ENCODE peak calls at places on chromosomes 4 and X, in five cellular contexts. One of them, this sample, is unnamed.

GRCh38 chr4:3388461-3389185 is 53.1 kb upstream of the HGFAC start:
- DNase-seq in fibroblast of pulmonary artery: peak; percentile 61
- DNase-seq in HCT116: no peak
- DNase-seq in pancreas: no peak
- DNase-seq in upper lobe of right lung: peak; percentile 67
- DNase-seq in this sample: peak; percentile 87

GRCh38 chr4:128338634-128339355 is 51.2 kb upstream of the PGRMC2 start:
- DNase-seq in HCT116: no peak
- DNase-seq in pancreas: no peak
- DNase-seq in upper lobe of right lung: no peak
- DNase-seq in fibroblast of pulmonary artery: peak; percentile 87
- DNase-seq in this sample: peak; percentile 85

GRCh38 chr4:95510145-95510544 is 38.6 kb downstream of the UNC5C start:
- DNase-seq in pancreas: no peak
- DNase-seq in HCT116: no peak
- DNase-seq in fibroblast of pulmonary artery: peak; percentile 68
- DNase-seq in upper lobe of right lung: no peak
- DNase-seq in this sample: peak; percentile 45

GRCh38 chr4:48121180-48121579 is 12.9 kb downstream of the TXK start:
- DNase-seq in HCT116: no peak
- DNase-seq in fibroblast of pulmonary artery: no peak
- DNase-seq in pancreas: no peak
- DNase-seq in upper lobe of right lung: no peak
- DNase-seq in this sample: no peak

GRCh38 chrX:24395775-24396174 is 35.3 kb downstream of the SUPT20HL1 start:
- DNase-seq in upper lobe of right lung: no peak
- DNase-seq in HCT116: peak; percentile 24
- DNase-seq in fibroblast of pulmonary artery: peak; percentile 82
- DNase-seq in pancreas: peak; percentile 42
- DNase-seq in this sample: peak; percentile 87

GRCh38 chr4:52712991-52713275 is 38.3 kb downstream of the ERVMER34-1 start:
- DNase-seq in upper lobe of right lung: no peak
- DNase-seq in pancreas: no peak
- DNase-seq in fibroblast of pulmonary artery: no peak
- DNase-seq in HCT116: no peak
- DNase-seq in this sample: peak; percentile 41

GRCh38 chrX:51893931-51894696 is 691 bp downstream of the MAGED1 start:
- DNase-seq in HCT116: no peak
- DNase-seq in pancreas: peak; percentile 37
- DNase-seq in upper lobe of right lung: peak; percentile 56
- DNase-seq in fibroblast of pulmonary artery: peak; percentile 41
- DNase-seq in this sample: peak; percentile 47

GRCh38 chrX:148466292-148466691 is 34.1 kb upstream of the AFF2 start:
- DNase-seq in pancreas: no peak
- DNase-seq in HCT116: no peak
- DNase-seq in upper lobe of right lung: no peak
- DNase-seq in fibroblast of pulmonary artery: no peak
- DNase-seq in this sample: no peak

GRCh38 chrX:44183329-44183728 is 160.1 kb downstream of the EFHC2 start:
- DNase-seq in HCT116: no peak
- DNase-seq in fibroblast of pulmonary artery: no peak
- DNase-seq in pancreas: no peak
- DNase-seq in upper lobe of right lung: no peak
- DNase-seq in this sample: no peak

GRCh38 chrX:115518113-115518512 is 42.9 kb upstream of the PLS3 start:
- DNase-seq in upper lobe of right lung: no peak
- DNase-seq in HCT116: no peak
- DNase-seq in fibroblast of pulmonary artery: no peak
- DNase-seq in pancreas: no peak
- DNase-seq in this sample: no peak

GRCh38 chr4:57501715-57502114 is 391.5 kb upstream of the IGFBP7 start:
- DNase-seq in fibroblast of pulmonary artery: peak; percentile 41
- DNase-seq in HCT116: no peak
- DNase-seq in pancreas: peak; percentile 26
- DNase-seq in upper lobe of right lung: no peak
- DNase-seq in this sample: peak; percentile 20

GRCh38 chr4:39620551-39620950 is 18.1 kb downstream of the SMIM14 start:
- DNase-seq in pancreas: no peak
- DNase-seq in fibroblast of pulmonary artery: no peak
- DNase-seq in HCT116: no peak
- DNase-seq in upper lobe of right lung: no peak
- DNase-seq in this sample: peak; percentile 22

GRCh38 chr4:125115941-125116340 is 198.8 kb upstream of the FAT4 start:
- DNase-seq in HCT116: no peak
- DNase-seq in fibroblast of pulmonary artery: peak; percentile 53
- DNase-seq in upper lobe of right lung: no peak
- DNase-seq in pancreas: no peak
- DNase-seq in this sample: peak; percentile 58

GRCh38 chrX:11558972-11559371 is 106.7 kb downstream of the ARHGAP6 start:
- DNase-seq in fibroblast of pulmonary artery: no peak
- DNase-seq in HCT116: peak; percentile 15
- DNase-seq in pancreas: no peak
- DNase-seq in upper lobe of right lung: peak; percentile 45
- DNase-seq in this sample: no peak

GRCh38 chr4:127622923-127623754 is 9.6 kb upstream of the INTU start:
- DNase-seq in pancreas: peak; percentile 27
- DNase-seq in fibroblast of pulmonary artery: no peak
- DNase-seq in HCT116: no peak
- DNase-seq in upper lobe of right lung: peak; percentile 76
- DNase-seq in this sample: peak; percentile 2

GRCh38 chr4:128228021-128228571 is 59.5 kb downstream of the PGRMC2 start:
- DNase-seq in HCT116: no peak
- DNase-seq in fibroblast of pulmonary artery: no peak
- DNase-seq in pancreas: no peak
- DNase-seq in upper lobe of right lung: no peak
- DNase-seq in this sample: no peak

GRCh38 chr4:176526704-176527103 is 206.9 kb downstream of the SPCS3 start:
- DNase-seq in HCT116: no peak
- DNase-seq in fibroblast of pulmonary artery: no peak
- DNase-seq in pancreas: no peak
- DNase-seq in upper lobe of right lung: no peak
- DNase-seq in this sample: no peak

GRCh38 chr4:128234836-128235235 is 52.8 kb downstream of the PGRMC2 start:
- DNase-seq in HCT116: no peak
- DNase-seq in pancreas: no peak
- DNase-seq in upper lobe of right lung: no peak
- DNase-seq in fibroblast of pulmonary artery: no peak
- DNase-seq in this sample: no peak

GRCh38 chr4:47106561-47106960 is 75.2 kb downstream of the GABRB1 start:
- DNase-seq in upper lobe of right lung: no peak
- DNase-seq in fibroblast of pulmonary artery: peak; percentile 25
- DNase-seq in HCT116: no peak
- DNase-seq in pancreas: no peak
- DNase-seq in this sample: peak; percentile 22

GRCh38 chr4:138500869-138501268 is 258.7 kb upstream of the SLC7A11 start:
- DNase-seq in HCT116: no peak
- DNase-seq in pancreas: no peak
- DNase-seq in upper lobe of right lung: no peak
- DNase-seq in fibroblast of pulmonary artery: no peak
- DNase-seq in this sample: no peak

GRCh38 chr4:95255396-95256107 is 293.2 kb downstream of the UNC5C start:
- DNase-seq in upper lobe of right lung: no peak
- DNase-seq in HCT116: no peak
- DNase-seq in fibroblast of pulmonary artery: peak; percentile 87
- DNase-seq in pancreas: no peak
- DNase-seq in this sample: peak; percentile 62

GRCh38 chr4:91924625-91925024 is 379.1 kb upstream of the GRID2 start:
- DNase-seq in upper lobe of right lung: no peak
- DNase-seq in pancreas: no peak
- DNase-seq in HCT116: no peak
- DNase-seq in fibroblast of pulmonary artery: no peak
- DNase-seq in this sample: no peak

GRCh38 chr4:100165809-100166208 is 24.5 kb downstream of the DDIT4L start:
- DNase-seq in pancreas: no peak
- DNase-seq in HCT116: no peak
- DNase-seq in fibroblast of pulmonary artery: no peak
- DNase-seq in upper lobe of right lung: no peak
- DNase-seq in this sample: no peak

GRCh38 chr4:182873726-182874125 is 43.5 kb downstream of the DCTD start:
- DNase-seq in HCT116: no peak
- DNase-seq in pancreas: no peak
- DNase-seq in upper lobe of right lung: no peak
- DNase-seq in fibroblast of pulmonary artery: no peak
- DNase-seq in this sample: no peak
- TF ChIP-seq CTCF in HCT116: no peak
- TF ChIP-seq CTCF in pancreas: no peak
- TF ChIP-seq CTCF in upper lobe of right lung: no peak
- TF ChIP-seq CTCF in fibroblast of pulmonary artery: no peak
- TF ChIP-seq CTCF in this sample: no peak

GRCh38 chr4:113762061-113762850 is 718 bp upstream of the CAMK2D start:
- DNase-seq in pancreas: peak; percentile 100
- DNase-seq in fibroblast of pulmonary artery: peak; percentile 100
- DNase-seq in upper lobe of right lung: peak; percentile 99
- DNase-seq in HCT116: peak; percentile 99
- DNase-seq in this sample: peak; percentile 100

GRCh38 chr4:113760852-113761681 is 471 bp downstream of the CAMK2D start:
- DNase-seq in upper lobe of right lung: peak; percentile 93
- DNase-seq in HCT116: no peak
- DNase-seq in pancreas: peak; percentile 79
- DNase-seq in fibroblast of pulmonary artery: peak; percentile 89
- DNase-seq in this sample: peak; percentile 82

GRCh38 chr4:113761682-113762060 is at the start of gene CAMK2D:
- DNase-seq in fibroblast of pulmonary artery: peak; percentile 92
- DNase-seq in HCT116: peak; percentile 80
- DNase-seq in upper lobe of right lung: peak; percentile 93
- DNase-seq in pancreas: peak; percentile 95
- DNase-seq in this sample: peak; percentile 86

GRCh38 chr4:113764720-113765264 is 3.3 kb upstream of the CAMK2D start:
- DNase-seq in fibroblast of pulmonary artery: no peak
- DNase-seq in upper lobe of right lung: no peak
- DNase-seq in HCT116: no peak
- DNase-seq in pancreas: no peak
- DNase-seq in this sample: no peak

GRCh38 chr4:113762851-113763172 is 1.3 kb upstream of the CAMK2D start:
- DNase-seq in fibroblast of pulmonary artery: no peak
- DNase-seq in HCT116: no peak
- DNase-seq in pancreas: no peak
- DNase-seq in upper lobe of right lung: no peak
- DNase-seq in this sample: no peak
- TF ChIP-seq CTCF in fibroblast of pulmonary artery: no peak
- TF ChIP-seq CTCF in HCT116: no peak
- TF ChIP-seq CTCF in pancreas: no peak
- TF ChIP-seq CTCF in upper lobe of right lung: no peak
- TF ChIP-seq CTCF in this sample: no peak

GRCh38 chrX:36897690-36898089 is 110.5 kb upstream of the FAM47C start:
- DNase-seq in pancreas: no peak
- DNase-seq in upper lobe of right lung: no peak
- DNase-seq in HCT116: no peak
- DNase-seq in fibroblast of pulmonary artery: no peak
- DNase-seq in this sample: no peak

GRCh38 chrX:36898301-36898700 is 109.9 kb upstream of the FAM47C start:
- DNase-seq in pancreas: no peak
- DNase-seq in HCT116: no peak
- DNase-seq in fibroblast of pulmonary artery: peak; percentile 2
- DNase-seq in upper lobe of right lung: no peak
- DNase-seq in this sample: no peak
- TF ChIP-seq CTCF in pancreas: no peak
- TF ChIP-seq CTCF in HCT116: no peak
- TF ChIP-seq CTCF in fibroblast of pulmonary artery: peak; percentile 41
- TF ChIP-seq CTCF in upper lobe of right lung: peak; percentile 28
- TF ChIP-seq CTCF in this sample: no peak

DNA sequence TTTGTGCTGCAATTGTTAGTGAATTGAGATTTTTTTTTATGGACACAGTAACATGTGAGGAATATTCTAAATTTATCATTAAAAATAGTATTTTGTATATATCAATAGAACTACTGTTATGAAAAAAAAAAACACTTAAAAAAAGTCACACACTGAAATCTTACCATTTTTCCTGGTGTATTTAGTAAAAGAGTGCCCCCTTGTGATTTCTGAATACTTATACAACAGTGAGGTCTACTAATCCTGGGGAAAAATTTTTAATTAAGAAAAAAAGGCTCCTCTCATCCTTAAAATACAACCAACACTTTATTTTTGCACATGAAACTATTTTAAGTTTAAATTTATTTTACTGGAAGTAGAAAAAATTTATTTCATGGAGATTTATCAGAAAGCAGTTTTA is 56.4 kb upstream of the SPOCK3 start:
- DNase-seq in upper lobe of right lung: no peak
- DNase-seq in fibroblast of pulmonary artery: peak; percentile 63
- DNase-seq in pancreas: no peak
- DNase-seq in HCT116: peak; percentile 7
- DNase-seq in this sample: peak; percentile 66
- TF ChIP-seq CTCF in upper lobe of right lung: peak; percentile 38
- TF ChIP-seq CTCF in fibroblast of pulmonary artery: peak; percentile 41
- TF ChIP-seq CTCF in pancreas: no peak
- TF ChIP-seq CTCF in HCT116: peak; percentile 36
- TF ChIP-seq CTCF in this sample: peak; percentile 41

GRCh38 chr4:130293692-130294091 is 1197.7 kb downstream of the C4orf33 start:
- DNase-seq in pancreas: no peak
- DNase-seq in upper lobe of right lung: no peak
- DNase-seq in fibroblast of pulmonary artery: no peak
- DNase-seq in HCT116: no peak
- DNase-seq in this sample: no peak

GRCh38 chr4:130288576-130288975 is 1192.6 kb downstream of the C4orf33 start:
- DNase-seq in HCT116: no peak
- DNase-seq in fibroblast of pulmonary artery: peak; percentile 1
- DNase-seq in pancreas: no peak
- DNase-seq in upper lobe of right lung: no peak
- DNase-seq in this sample: no peak
- TF ChIP-seq CTCF in HCT116: no peak
- TF ChIP-seq CTCF in fibroblast of pulmonary artery: no peak
- TF ChIP-seq CTCF in pancreas: no peak
- TF ChIP-seq CTCF in upper lobe of right lung: no peak
- TF ChIP-seq CTCF in this sample: no peak